ENCODE peak calls at places on chromosomes 5 and 9, in five cellular contexts. U is nephron progenitor cell, W is heart right ventricle, T is psoas muscle, P is endothelial cell. V is an unnamed sample.

GRCh38 chr5:124654418-124654817 is 92.0 kb downstream of the ZNF608 start:
- DNase-seq in U (no peak), W (no peak), T (no peak), P (no peak), V (no peak)

GRCh38 chr5:154446183-154447073 is 631 bp downstream of the SAP30L start:
- DNase-seq in U (peak), W (peak), T (peak), P (peak), V (peak)

GRCh38 chr9:136578915-136579637 is 33.2 kb upstream of the NOTCH1 start:
- DNase-seq in U (peak), W (no peak), T (no peak), P (no peak), V (peak)

GRCh38 chr5:55850839-55851674 is at the start of gene IL31RA:
- DNase-seq in U (no peak), W (no peak), T (no peak), P (no peak), V (no peak)

GRCh38 chr5:98099448-98100105 is 673.9 kb upstream of the RGMB start:
- DNase-seq in U (no peak), W (no peak), T (no peak), P (no peak), V (peak)

GRCh38 chr5:93602261-93603149 is 19.5 kb downstream of the NR2F1 start:
- DNase-seq in U (peak), W (no peak), T (no peak), P (no peak), V (no peak)

GRCh38 chr5:132019857-132020555 is 8.5 kb upstream of the ACSL6 start:
- DNase-seq in U (no peak), W (no peak), T (no peak), P (no peak), V (no peak)

GRCh38 chr9:136137321-136138054 is 18.8 kb upstream of the TMEM250 start:
- DNase-seq in U (no peak), W (no peak), T (no peak), P (no peak), V (peak)

GRCh38 chr9:125681086-125681622 is 25.9 kb downstream of the MAPKAP1 start:
- DNase-seq in U (no peak), W (no peak), T (no peak), P (no peak), V (no peak)

GRCh38 chr5:65809817-65810531 is 88.0 kb downstream of the NLN start:
- DNase-seq in U (no peak), W (peak), T (peak), P (no peak), V (peak)

GRCh38 chr9:13967011-13967410 is 346.9 kb downstream of the NFIB start:
- DNase-seq in U (no peak), W (no peak), T (no peak), P (no peak), V (no peak)
- TF ChIP-seq CTCF in U (no peak), W (no peak), T (no peak), P (no peak), V (no peak)

GRCh38 chr5:73233461-73234151 is 60.6 kb downstream of the TMEM174 start:
- DNase-seq in U (peak), W (no peak), T (peak), P (peak), V (peak)
- TF ChIP-seq CTCF in U (peak), W (no peak), T (no peak), P (no peak), V (no peak)

GRCh38 chr5:128966375-128966774 is 1.1 kb downstream of the SLC27A6 start:
- DNase-seq in U (no peak), W (no peak), T (no peak), P (no peak), V (no peak)
- TF ChIP-seq CTCF in U (no peak), W (no peak), T (no peak), P (no peak), V (no peak)

DNA sequence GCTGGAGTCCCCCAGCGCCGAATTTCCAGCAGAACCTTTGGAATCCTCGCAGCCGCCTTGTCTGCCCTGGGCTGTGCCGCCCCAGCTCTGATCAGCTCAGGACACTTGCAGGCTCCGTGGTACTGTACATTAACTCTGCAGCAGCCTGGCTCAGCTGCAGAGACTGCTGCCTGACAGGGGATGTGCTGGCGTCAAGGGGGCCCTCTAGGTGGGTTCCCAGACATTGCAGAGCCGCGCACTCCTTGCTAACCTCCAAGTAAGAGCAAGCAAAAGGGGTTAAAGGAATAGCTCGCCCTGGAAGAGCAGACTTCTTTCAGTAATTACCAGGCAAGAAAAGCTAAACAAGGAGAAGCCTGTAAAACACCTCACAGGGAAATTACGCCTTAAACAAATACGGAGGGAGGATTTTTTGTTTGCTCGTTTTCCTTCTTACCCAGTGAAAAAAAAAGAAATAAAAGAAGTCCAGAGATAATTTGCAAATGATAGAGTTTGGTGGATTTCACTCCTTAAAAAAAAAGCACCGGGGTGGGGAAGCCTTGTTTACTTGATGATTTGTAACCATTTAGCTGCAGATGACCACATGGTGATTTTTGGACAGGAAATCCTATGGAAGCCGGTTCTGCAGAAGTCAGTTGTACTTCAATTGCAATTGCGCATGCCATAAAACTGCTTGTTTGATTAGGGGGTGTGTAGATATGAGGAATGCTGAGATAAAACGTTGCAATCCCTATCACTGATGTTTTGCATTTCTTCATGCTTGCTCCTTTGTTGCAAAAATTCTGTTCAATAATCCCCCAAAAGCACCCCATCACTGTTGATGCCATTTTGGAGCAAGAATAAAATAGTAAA is 305.8 kb downstream of the PDE4D start:
- DNase-seq in U (peak), W (peak), T (peak), P (peak), V (peak)
- TF ChIP-seq CTCF in U (peak), W (no peak), T (peak), P (no peak), V (no peak)

DNA sequence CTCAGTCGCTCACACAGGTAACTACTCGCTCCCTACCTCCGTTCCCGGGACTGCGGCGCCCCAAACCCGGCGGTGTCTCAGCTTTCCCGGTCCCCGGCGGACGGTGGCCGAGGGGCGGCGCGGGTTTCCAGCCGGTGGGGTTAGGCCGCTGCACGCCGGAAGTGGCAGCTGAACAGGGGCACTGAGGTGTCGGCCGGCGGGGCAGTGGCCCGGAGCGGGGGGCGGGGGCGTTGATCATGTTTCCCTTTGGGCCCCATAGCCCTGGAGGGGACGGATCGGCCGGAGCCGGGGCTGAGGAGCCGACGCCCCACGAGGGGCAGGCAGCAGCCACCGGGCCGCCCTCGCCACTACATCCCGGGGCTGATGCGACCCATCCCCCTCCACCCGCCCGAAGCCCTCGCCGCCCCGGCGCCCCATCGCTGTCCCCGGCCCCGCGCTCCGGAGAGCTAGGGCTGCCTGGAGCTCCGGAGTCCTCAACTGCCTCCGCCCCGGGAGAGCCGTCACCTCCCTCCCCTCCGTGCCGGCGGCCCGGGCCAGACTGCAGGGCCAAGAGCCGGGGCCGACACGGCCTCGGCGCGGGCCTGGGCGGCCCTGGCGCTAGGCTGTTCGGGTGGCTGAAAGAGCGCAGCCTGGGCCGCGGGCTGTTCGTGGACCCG is at the start of gene DCAF10:
- DNase-seq in U (peak), W (peak), T (peak), P (peak), V (peak)
- TF ChIP-seq CTCF in U (no peak), W (no peak), T (no peak), P (no peak), V (no peak)

GRCh38 chr5:10652151-10652550 is 88.3 kb downstream of the ANKRD33B start:
- DNase-seq in U (no peak), W (no peak), T (no peak), P (no peak), V (no peak)

GRCh38 chr5:10654566-10654965 is 90.7 kb downstream of the ANKRD33B start:
- DNase-seq in U (no peak), W (no peak), T (no peak), P (no peak), V (peak)

GRCh38 chr5:10653751-10654400 is 90.0 kb downstream of the ANKRD33B start:
- DNase-seq in U (no peak), W (no peak), T (no peak), P (no peak), V (no peak)

GRCh38 chr5:10653033-10653432 is 89.2 kb downstream of the ANKRD33B start:
- DNase-seq in U (no peak), W (peak), T (peak), P (no peak), V (peak)

DNA sequence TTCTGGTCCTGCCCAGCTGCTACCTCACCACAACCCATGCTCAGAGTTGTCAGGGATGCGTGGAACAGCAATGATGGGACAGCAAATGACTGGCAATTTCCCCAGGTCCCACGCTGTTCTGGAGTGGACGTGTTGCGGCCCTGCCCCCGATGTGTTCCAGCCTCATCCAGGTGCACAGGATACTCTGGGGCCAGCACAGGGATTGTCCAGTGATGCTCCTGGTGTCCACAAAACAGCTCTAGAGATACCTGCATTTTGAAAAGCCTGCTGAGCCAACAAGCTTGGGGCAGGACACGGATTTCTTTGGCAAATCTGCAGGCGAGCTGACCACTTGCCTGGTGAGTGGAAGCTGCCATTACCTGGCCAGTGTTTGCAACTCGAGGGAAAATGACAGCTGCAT is 88.7 kb downstream of the ANKRD33B start:
- DNase-seq in U (no peak), W (no peak), T (no peak), P (no peak), V (no peak)
- TF ChIP-seq CTCF in U (no peak), W (no peak), T (no peak), P (no peak), V (no peak)

GRCh38 chr9:115107701-115108100 is 10.3 kb downstream of the TNC start:
- DNase-seq in U (no peak), W (no peak), T (no peak), P (no peak), V (no peak)

GRCh38 chr9:115106642-115107041 is 11.3 kb downstream of the TNC start:
- DNase-seq in U (no peak), W (no peak), T (no peak), P (no peak), V (no peak)

GRCh38 chr9:115103746-115104477 is 14.0 kb downstream of the TNC start:
- DNase-seq in U (no peak), W (no peak), T (no peak), P (no peak), V (no peak)

GRCh38 chr9:115104908-115105307 is 13.0 kb downstream of the TNC start:
- DNase-seq in U (no peak), W (no peak), T (no peak), P (no peak), V (no peak)

GRCh38 chr9:115106001-115106400 is 12.0 kb downstream of the TNC start:
- DNase-seq in U (no peak), W (no peak), T (no peak), P (no peak), V (no peak)
- TF ChIP-seq CTCF in U (no peak), W (no peak), T (no peak), P (no peak), V (no peak)

GRCh38 chr5:10775646-10776045 is 14.6 kb upstream of the DAP start:
- DNase-seq in U (no peak), W (no peak), T (no peak), P (no peak), V (no peak)
- TF ChIP-seq CTCF in U (no peak), W (no peak), T (no peak), P (no peak), V (no peak)

V was measured in body of pancreas.